ENCODE peak calls at places on chromosomes 12 and 14, in nine cellular contexts. R is fibroblast of lung; X is tibial artery; T is T-helper 1 cell; O is stimulated activated naive CD8-positive, alpha-beta T cell treated with anti-CD3 and anti-CD28 coated beads, Interleukin-15, Interleukin-2, amounts not matched to agents 100 U/mL and 50 U/mL, for 24 hours; S is NCI-H526 treated with DMSO at 0.1 percent for 48 hours; A is AG08396; Y is activated CD8-positive, alpha-beta memory T cell treated with anti-CD3 and anti-CD28 coated beads, Interleukin-2, amount 50 U/mL, for 48 hours; P is BJ. W is an unnamed sample.

GRCh38 chr14:33796356-33796755 is 154.5 kb downstream of the EGLN3 start:
- DNase-seq in P (no peak), R (peak; percentile 11), Y (no peak), X (no peak), S (no peak), O (no peak), T (no peak), A (peak; percentile 21), W (peak; percentile 76)

GRCh38 chr12:38327356-38327755 is 10.8 kb downstream of the ALG10B start:
- DNase-seq in R (no peak), P (no peak), T (no peak), Y (no peak), O (no peak), S (no peak), X (no peak), A (no peak), W (no peak)

GRCh38 chr12:101298426-101298825 is 18.5 kb downstream of the UTP20 start:
- DNase-seq in R (peak; percentile 87), X (no peak), A (peak; percentile 28), P (no peak), T (no peak), S (no peak), O (no peak), Y (no peak), W (peak; percentile 84)

GRCh38 chr12:52975204-52975603 is 26.3 kb downstream of the KRT18 start:
- DNase-seq in P (no peak), R (no peak), X (no peak), T (no peak), S (no peak), A (no peak), O (no peak), Y (no peak), W (peak; percentile 58)

GRCh38 chr12:22046968-22047390 is 961 bp downstream of the CMAS start:
- DNase-seq in R (no peak), X (no peak), T (no peak), P (no peak), O (no peak), A (no peak), S (peak; percentile 38), Y (no peak), W (peak; percentile 28)

GRCh38 chr14:24692382-24693352 is 58.7 kb upstream of the GZMB start:
- DNase-seq in S (no peak), P (no peak), R (no peak), A (no peak), Y (peak; percentile 78), O (peak; percentile 58), X (no peak), T (peak; percentile 23), W (no peak)

GRCh38 chr14:33791971-33792370 is 158.9 kb downstream of the EGLN3 start:
- DNase-seq in A (no peak), P (no peak), X (no peak), R (no peak), Y (no peak), O (no peak), T (no peak), S (peak; percentile 84), W (no peak)

GRCh38 chr12:120814203-120814902 is 88.7 kb downstream of the ACADS start:
- DNase-seq in A (no peak), S (no peak), R (no peak), P (no peak), T (no peak), O (no peak), Y (no peak), X (no peak), W (no peak)

GRCh38 chr14:69055973-69056372 is 76.9 kb upstream of the ACTN1 start:
- DNase-seq in T (no peak), R (peak; percentile 19), A (no peak), S (no peak), O (no peak), Y (no peak), P (no peak), X (no peak), W (no peak)

GRCh38 chr14:92886337-92886736 is 36.6 kb upstream of the CHGA start:
- DNase-seq in S (no peak), T (no peak), Y (no peak), A (no peak), O (no peak), R (no peak), P (no peak), X (no peak), W (no peak)

GRCh38 chr14:73191441-73191840 is 45.9 kb upstream of the PAPLN start:
- DNase-seq in X (no peak), R (no peak), T (no peak), P (no peak), O (no peak), S (no peak), A (no peak), Y (no peak), W (no peak)